ENCODE peak calls at places on chromosomes 16 and 17, in four cellular contexts. One of them, this sample, is unnamed.
A peak's percentile ranks its signal among the peaks of the same experiment; 100 is the strongest.

GRCh38 chr16:87233928-87234327 is 83.3 kb downstream of the C16orf95 start:
- DNase-seq in neuronal stem cell: no peak
- DNase-seq in keratinocyte: no peak
- DNase-seq in tibial artery: no peak
- DNase-seq in this sample: no peak

GRCh38 chr17:65749479-65749878 is 188.0 kb upstream of the AXIN2 start:
- DNase-seq in neuronal stem cell: no peak
- DNase-seq in keratinocyte: peak; percentile 40
- DNase-seq in tibial artery: no peak
- DNase-seq in this sample: no peak

GRCh38 chr16:89670496-89671431 is 13.1 kb downstream of the SPATA33 start:
- DNase-seq in tibial artery: no peak
- DNase-seq in neuronal stem cell: no peak
- DNase-seq in keratinocyte: no peak
- DNase-seq in this sample: no peak

GRCh38 chr16:19213885-19214284 is 45.8 kb downstream of the SYT17 start:
- DNase-seq in keratinocyte: no peak
- DNase-seq in tibial artery: no peak
- DNase-seq in neuronal stem cell: no peak
- DNase-seq in this sample: no peak

GRCh38 chr17:44557653-44558285 is 485 bp downstream of the FZD2 start:
- DNase-seq in neuronal stem cell: no peak
- DNase-seq in tibial artery: peak; percentile 69
- DNase-seq in keratinocyte: no peak
- DNase-seq in this sample: no peak

GRCh38 chr17:2337811-2338657 is 733 bp downstream of the SGSM2 start:
- DNase-seq in keratinocyte: no peak
- DNase-seq in tibial artery: peak; percentile 83
- DNase-seq in neuronal stem cell: peak; percentile 42
- DNase-seq in this sample: peak; percentile 33

GRCh38 chr17:18270851-18271170 is 10.3 kb downstream of the MIEF2 start:
- DNase-seq in tibial artery: no peak
- DNase-seq in neuronal stem cell: no peak
- DNase-seq in keratinocyte: no peak
- DNase-seq in this sample: no peak

GRCh38 chr17:9768381-9768934 is 22.9 kb downstream of the DHRS7C start:
- DNase-seq in neuronal stem cell: peak; percentile 15
- DNase-seq in keratinocyte: no peak
- DNase-seq in tibial artery: no peak
- DNase-seq in this sample: no peak

GRCh38 chr16:53876811-53877210 is 172.9 kb downstream of the FTO start:
- DNase-seq in keratinocyte: no peak
- DNase-seq in tibial artery: no peak
- DNase-seq in neuronal stem cell: no peak
- DNase-seq in this sample: no peak

GRCh38 chr16:65441501-65441900 is 319.6 kb upstream of the CDH11 start:
- DNase-seq in tibial artery: no peak
- DNase-seq in neuronal stem cell: no peak
- DNase-seq in keratinocyte: no peak
- DNase-seq in this sample: no peak

GRCh38 chr16:85329059-85329812 is 217.0 kb upstream of the CIBAR2 start:
- DNase-seq in neuronal stem cell: peak; percentile 92
- DNase-seq in tibial artery: no peak
- DNase-seq in keratinocyte: no peak
- DNase-seq in this sample: peak; percentile 64

GRCh38 chr17:71392715-71393567 is 727.9 kb upstream of the SOX9 start:
- DNase-seq in keratinocyte: no peak
- DNase-seq in neuronal stem cell: no peak
- DNase-seq in tibial artery: no peak
- DNase-seq in this sample: no peak

GRCh38 chr16:73711441-73712080 is 585.1 kb upstream of the PSMD7 start:
- DNase-seq in neuronal stem cell: no peak
- DNase-seq in tibial artery: no peak
- DNase-seq in keratinocyte: no peak
- DNase-seq in this sample: no peak

GRCh38 chr17:15947331-15947730 is 2.4 kb downstream of the ADORA2B start:
- DNase-seq in tibial artery: no peak
- DNase-seq in keratinocyte: peak; percentile 79
- DNase-seq in neuronal stem cell: no peak
- DNase-seq in this sample: no peak

GRCh38 chr17:12964162-12964561 is 53.7 kb downstream of the ELAC2 start:
- DNase-seq in neuronal stem cell: no peak
- DNase-seq in tibial artery: no peak
- DNase-seq in keratinocyte: no peak
- DNase-seq in this sample: no peak

GRCh38 chr17:61410555-61411089 is 11.0 kb downstream of the TBX2 start:
- DNase-seq in neuronal stem cell: peak; percentile 68
- DNase-seq in keratinocyte: no peak
- DNase-seq in tibial artery: peak; percentile 92
- DNase-seq in this sample: no peak

GRCh38 chr17:77489898-77490265 is 349.1 kb downstream of the SEC14L1 start:
- DNase-seq in tibial artery: peak; percentile 97
- DNase-seq in keratinocyte: no peak
- DNase-seq in neuronal stem cell: no peak
- DNase-seq in this sample: no peak

GRCh38 chr16:86354641-86355040 is 155.7 kb upstream of the FOXF1 start:
- DNase-seq in keratinocyte: no peak
- DNase-seq in tibial artery: no peak
- DNase-seq in neuronal stem cell: no peak
- DNase-seq in this sample: no peak

GRCh38 chr17:20997711-20998570 is 44.9 kb downstream of the USP22 start:
- DNase-seq in tibial artery: peak; percentile 66
- DNase-seq in keratinocyte: no peak
- DNase-seq in neuronal stem cell: no peak
- DNase-seq in this sample: no peak

GRCh38 chr16:82137819-82138177 is 32.2 kb downstream of the MPHOSPH6 start:
- DNase-seq in neuronal stem cell: no peak
- DNase-seq in tibial artery: no peak
- DNase-seq in keratinocyte: no peak
- DNase-seq in this sample: no peak

GRCh38 chr17:62163847-62164246 is 98.8 kb upstream of the MED13 start:
- DNase-seq in keratinocyte: no peak
- DNase-seq in tibial artery: no peak
- DNase-seq in neuronal stem cell: no peak
- DNase-seq in this sample: no peak

GRCh38 chr16:49455181-49455990 is 81.8 kb downstream of the C16orf78 start:
- DNase-seq in neuronal stem cell: no peak
- DNase-seq in keratinocyte: no peak
- DNase-seq in tibial artery: peak; percentile 53
- DNase-seq in this sample: no peak

GRCh38 chr16:15608398-15609285 is 34.3 kb downstream of the MARF1 start:
- DNase-seq in keratinocyte: no peak
- DNase-seq in neuronal stem cell: no peak
- DNase-seq in tibial artery: no peak
- DNase-seq in this sample: no peak

GRCh38 chr17:60327122-60327869 is 64.6 kb downstream of the USP32 start:
- DNase-seq in keratinocyte: no peak
- DNase-seq in neuronal stem cell: peak; percentile 23
- DNase-seq in tibial artery: no peak
- DNase-seq in this sample: no peak

GRCh38 chr16:58114827-58115825 is 14.1 kb downstream of the CFAP20 start:
- DNase-seq in tibial artery: no peak
- DNase-seq in neuronal stem cell: no peak
- DNase-seq in keratinocyte: no peak
- DNase-seq in this sample: no peak

GRCh38 chr16:88102597-88102996 is 151.4 kb downstream of the BANP start:
- DNase-seq in keratinocyte: no peak
- DNase-seq in tibial artery: no peak
- DNase-seq in neuronal stem cell: no peak
- DNase-seq in this sample: no peak

GRCh38 chr16:71555230-71555891 is 21.5 kb downstream of the TAT start:
- DNase-seq in neuronal stem cell: no peak
- DNase-seq in keratinocyte: no peak
- DNase-seq in tibial artery: no peak
- DNase-seq in this sample: no peak
- H3K4me3 ChIP-seq in neuronal stem cell: no peak overlapping the region
- H3K4me3 ChIP-seq in keratinocyte: no peak overlapping the region
- H3K4me3 ChIP-seq in tibial artery: no peak overlapping the region
- H3K4me3 ChIP-seq in this sample: no peak overlapping the region

GRCh38 chr17:35018814-35019213 is 38.5 kb downstream of the LIG3 start:
- DNase-seq in neuronal stem cell: no peak
- DNase-seq in tibial artery: no peak
- DNase-seq in keratinocyte: no peak
- DNase-seq in this sample: no peak
- H3K4me1 ChIP-seq in neuronal stem cell: no peaks in the 10 kb centered on the region
- H3K4me1 ChIP-seq in tibial artery: peaks cover 28% of the 10 kb centered on the region
- H3K4me1 ChIP-seq in keratinocyte: peaks cover 24% of the 10 kb centered on the region
- H3K4me1 ChIP-seq in this sample: no peaks in the 10 kb centered on the region

GRCh38 chr16:1760911-1761310 is 10.4 kb downstream of the NME3 start:
- DNase-seq in neuronal stem cell: no peak
- DNase-seq in keratinocyte: no peak
- DNase-seq in tibial artery: no peak
- DNase-seq in this sample: no peak

GRCh38 chr16:1761751-1762150 is 9.6 kb downstream of the NME3 start:
- DNase-seq in keratinocyte: no peak
- DNase-seq in tibial artery: no peak
- DNase-seq in neuronal stem cell: no peak
- DNase-seq in this sample: no peak

GRCh38 chr16:1763521-1764511 is 7.5 kb downstream of the NME3 start:
- DNase-seq in tibial artery: no peak
- DNase-seq in neuronal stem cell: peak; percentile 46
- DNase-seq in keratinocyte: no peak
- DNase-seq in this sample: no peak

GRCh38 chr16:1762879-1763520 is 8.3 kb downstream of the NME3 start:
- DNase-seq in keratinocyte: no peak
- DNase-seq in neuronal stem cell: no peak
- DNase-seq in tibial artery: no peak
- DNase-seq in this sample: no peak

GRCh38 chr16:1762196-1762878 is 9.0 kb downstream of the NME3 start:
- DNase-seq in tibial artery: no peak
- DNase-seq in keratinocyte: no peak
- DNase-seq in neuronal stem cell: no peak
- DNase-seq in this sample: no peak
- H3K4me3 ChIP-seq in tibial artery: no peak overlapping the region
- H3K4me3 ChIP-seq in keratinocyte: no peak overlapping the region
- H3K4me3 ChIP-seq in neuronal stem cell: no peak overlapping the region
- H3K4me3 ChIP-seq in this sample: no peak overlapping the region

DNA sequence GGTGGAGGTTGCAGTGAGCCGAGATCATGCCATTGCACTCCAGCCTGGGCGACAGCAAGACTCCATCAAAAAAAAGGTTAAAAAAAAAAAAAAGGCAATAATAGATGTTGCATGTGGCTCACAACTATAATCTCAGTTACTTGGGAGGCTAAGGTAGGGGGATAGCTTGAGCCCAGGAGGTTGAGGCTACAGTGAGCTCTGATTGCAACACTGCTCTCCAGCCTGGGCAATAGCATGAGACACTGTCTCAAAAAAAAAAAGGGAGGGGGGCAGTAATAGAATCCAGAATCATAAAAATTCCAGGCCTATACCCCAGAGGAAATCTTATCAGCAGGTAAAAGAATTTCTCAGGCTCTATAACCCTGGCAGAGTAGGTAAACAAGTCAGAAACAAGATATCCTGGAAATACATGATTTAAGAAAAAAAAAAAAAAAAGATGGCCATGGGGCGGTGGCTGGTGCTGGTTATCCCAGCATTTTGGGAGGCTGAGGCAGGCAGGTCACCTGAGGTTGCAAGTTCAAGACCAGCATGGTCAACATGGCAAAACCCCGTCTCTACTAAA is 12.9 kb downstream of the SPAG9 start:
- DNase-seq in neuronal stem cell: no peak
- DNase-seq in keratinocyte: no peak
- DNase-seq in tibial artery: no peak
- DNase-seq in this sample: no peak
- H3K4me1 ChIP-seq in neuronal stem cell: no peaks in the 10 kb centered on the region
- H3K4me1 ChIP-seq in keratinocyte: no peaks in the 10 kb centered on the region
- H3K4me1 ChIP-seq in tibial artery: peaks cover 36% of the 10 kb centered on the region
- H3K4me1 ChIP-seq in this sample: no peaks in the 10 kb centered on the region

GRCh38 chr17:42565523-42566214 is 1.2 kb upstream of the MLX start:
- DNase-seq in tibial artery: no peak
- DNase-seq in neuronal stem cell: no peak
- DNase-seq in keratinocyte: no peak
- DNase-seq in this sample: no peak
- H3K4me3 ChIP-seq in tibial artery: no peak overlapping the region
- H3K4me3 ChIP-seq in neuronal stem cell: no peak overlapping the region
- H3K4me3 ChIP-seq in keratinocyte: no peak overlapping the region
- H3K4me3 ChIP-seq in this sample: no peak overlapping the region

This sample was measured in HAP-1.